ENCODE peak calls at places on chromosomes 1 and 21, in nine cellular contexts. F is activated CD8-positive, alpha-beta memory T cell treated with anti-CD3 and anti-CD28 coated beads for 48 hours; W is cardiac fibroblast; G is AG04449; M is BJ; N is AG08396; J is amniotic epithelial cell; D is NCI-H1105; R is iPS DF 6.9. Z is an unnamed sample.

GRCh38 chr1:10631121-10631810 is 156.5 kb downstream of the PEX14 start:
- DNase-seq in F (no peak), W (no peak), G (no peak), M (no peak), N (no peak), J (no peak), D (no peak), R (no peak), Z (no peak)

GRCh38 chr21:45299864-45300785 is 12.4 kb upstream of the POFUT2 start:
- DNase-seq in F (no peak), W (peak; percentile 74), G (peak; percentile 71), M (no peak), N (no peak), J (peak; percentile 94), D (no peak), R (no peak), Z (no peak)

GRCh38 chr1:152745289-152745704 is 12.5 kb upstream of the KPRP start:
- DNase-seq in F (no peak), W (no peak), G (no peak), M (no peak), N (peak; percentile 22), J (peak; percentile 1), D (no peak), R (no peak), Z (no peak)

GRCh38 chr1:44962729-44963128 is 23.7 kb downstream of the EIF2B3 start:
- DNase-seq in F (no peak), W (no peak), G (no peak), M (no peak), N (no peak), J (no peak), D (no peak), R (no peak), Z (no peak)

GRCh38 chr1:234201600-234201999 is 171.7 kb upstream of the COA6 start:
- DNase-seq in F (no peak), W (no peak), G (no peak), M (no peak), N (no peak), J (no peak), D (no peak), R (no peak), Z (no peak)

GRCh38 chr21:45112371-45112770 is 38.0 kb downstream of the ADARB1 start:
- DNase-seq in F (no peak), W (no peak), G (no peak), M (no peak), N (peak; percentile 68), J (peak; percentile 61), D (no peak), R (no peak), Z (no peak)

GRCh38 chr1:176785810-176786209 is 322.8 kb downstream of the PAPPA2 start:
- DNase-seq in F (no peak), W (no peak), G (no peak), M (no peak), N (no peak), J (no peak), D (no peak), R (no peak), Z (no peak)

GRCh38 chr1:7993593-7994479 is 32.3 kb downstream of the ERRFI1 start:
- DNase-seq in F (no peak), W (peak; percentile 51), G (peak; percentile 36), M (peak; percentile 46), N (no peak), J (peak; percentile 87), D (no peak), R (no peak), Z (peak; percentile 55)

Z was measured in AG09309.